ENCODE peak calls at places on chromosomes 6 and 20, in nine cellular contexts. X is NCI-H460; L is stimulated activated CD4-positive, alpha-beta T cell treated with anti-CD3 and anti-CD28 coated beads, Interleukin-12 subunit alpha, Interleukin-12 subunit beta, amount 100 ng/mL, for 4 hours; D is kidney tubule cell; V is T-helper 2 cell; A is activated naive CD4-positive, alpha-beta T cell treated with anti-CD3 and anti-CD28 coated beads, Interleukin-2, amount 50 U/mL, for 16 hours; E is mucosa of gallbladder; H is MV-4-11; C is tibial artery. I is an unnamed sample.

GRCh38 chr20:24432057-24432456 is 37.4 kb upstream of the SYNDIG1 start:
- DNase-seq in X (no peak), L (no peak), D (no peak), V (no peak), A (no peak), E (peak; percentile 13), H (no peak), C (no peak), I (no peak)

GRCh38 chr6:3782876-3783832 is 31.6 kb upstream of the PXDC1 start:
- DNase-seq in X (no peak), L (no peak), D (peak; percentile 61), V (no peak), A (no peak), E (no peak), H (no peak), C (no peak), I (no peak)

GRCh38 chr6:118468682-118469465 is 79.2 kb upstream of the PLN start:
- DNase-seq in X (peak; percentile 14), L (no peak), D (peak; percentile 11), V (no peak), A (no peak), E (peak; percentile 13), H (no peak), C (no peak), I (no peak)

GRCh38 chr20:38132156-38132909 is 32.7 kb downstream of the TGM2 start:
- DNase-seq in X (no peak), L (no peak), D (no peak), V (no peak), A (no peak), E (no peak), H (no peak), C (peak; percentile 64), I (no peak)

GRCh38 chr6:129370268-129370916 is 339.6 kb downstream of the ARHGAP18 start:
- DNase-seq in X (peak; percentile 19), L (peak; percentile 33), D (peak; percentile 53), V (no peak), A (peak; percentile 47), E (peak; percentile 23), H (no peak), C (no peak), I (peak; percentile 17)

GRCh38 chr6:118283759-118284158 is 264.3 kb upstream of the PLN start:
- DNase-seq in X (peak; percentile 45), L (peak; percentile 13), D (peak; percentile 49), V (no peak), A (peak; percentile 44), E (peak; percentile 46), H (no peak), C (no peak), I (peak; percentile 42)

GRCh38 chr20:18224968-18225568 is 63.3 kb upstream of the ZNF133 start:
- DNase-seq in X (peak; percentile 43), L (no peak), D (peak; percentile 72), V (no peak), A (no peak), E (peak; percentile 55), H (no peak), C (no peak), I (no peak)

GRCh38 chr6:35203152-35203670 is 10.5 kb upstream of the SCUBE3 start:
- DNase-seq in X (no peak), L (no peak), D (no peak), V (no peak), A (no peak), E (no peak), H (no peak), C (no peak), I (no peak)

GRCh38 chr20:43383026-43383795 is 74.5 kb upstream of the SRSF6 start:
- DNase-seq in X (no peak), L (no peak), D (no peak), V (no peak), A (no peak), E (no peak), H (no peak), C (no peak), I (no peak)

GRCh38 chr6:41649596-41649995 is 11.3 kb downstream of the MDFI start:
- DNase-seq in X (no peak), L (no peak), D (no peak), V (no peak), A (no peak), E (no peak), H (no peak), C (peak; percentile 42), I (no peak)

GRCh38 chr6:79605968-79606764 is 25.0 kb upstream of the SH3BGRL2 start:
- DNase-seq in X (no peak), L (no peak), D (no peak), V (no peak), A (no peak), E (no peak), H (no peak), C (no peak), I (no peak)

GRCh38 chr20:57025261-57025660 is 241.2 kb downstream of the BMP7 start:
- DNase-seq in X (no peak), L (no peak), D (no peak), V (no peak), A (no peak), E (no peak), H (no peak), C (no peak), I (no peak)

GRCh38 chr6:28104392-28105250 is 19.8 kb upstream of the ZSCAN16 start:
- DNase-seq in X (peak; percentile 60), L (peak; percentile 81), D (peak; percentile 87), V (peak; percentile 59), A (peak; percentile 85), E (peak; percentile 78), H (peak; percentile 80), C (peak; percentile 86), I (peak; percentile 81)

GRCh38 chr6:119676971-119677370 is 327.4 kb upstream of the MAN1A1 start:
- DNase-seq in X (no peak), L (no peak), D (no peak), V (no peak), A (no peak), E (no peak), H (no peak), C (no peak), I (no peak)

GRCh38 chr6:13614126-13614925 is 809 bp upstream of the NOL7 start:
- DNase-seq in X (peak; percentile 0), L (no peak), D (peak; percentile 57), V (no peak), A (no peak), E (peak; percentile 37), H (peak; percentile 27), C (no peak), I (no peak)

GRCh38 chr6:157123245-157123644 is 200.1 kb downstream of the TMEM242 start:
- DNase-seq in X (no peak), L (no peak), D (no peak), V (no peak), A (no peak), E (no peak), H (no peak), C (no peak), I (no peak)

GRCh38 chr20:11356061-11356460 is 561.6 kb upstream of the BTBD3 start:
- DNase-seq in X (no peak), L (no peak), D (no peak), V (no peak), A (no peak), E (no peak), H (no peak), C (no peak), I (no peak)

GRCh38 chr6:151635741-151636140 is 141.9 kb downstream of the CCDC170 start:
- DNase-seq in X (no peak), L (no peak), D (no peak), V (no peak), A (no peak), E (no peak), H (no peak), C (no peak), I (no peak)

GRCh38 chr20:5127204-5127858 is 523 bp downstream of the CDS2 start:
- DNase-seq in X (no peak), L (peak; percentile 53), D (peak; percentile 75), V (peak; percentile 44), A (peak; percentile 66), E (peak; percentile 30), H (no peak), C (peak; percentile 78), I (peak; percentile 80)

I was measured in stimulated activated naive CD8-positive, alpha-beta T cell treated with anti-CD3 and anti-CD28 coated beads, Interleukin-15, amount 100 ng/mL, for 72 hours.